ENCODE peak calls at places on chromosome 2, in eight cellular contexts. V is MM.1S, I is hepatocyte, Z is pancreas, U is bronchial epithelial cell, P is MCF 10A, S is heart left ventricle, G is heart right ventricle. Q is an unnamed sample.
A peak's percentile ranks its signal among the peaks of the same experiment; 100 is the strongest.

GRCh38 chr2:47323009-47323821 is 79.7 kb upstream of the MSH2 start:
- DNase-seq in P (peak; percentile 73), G (peak; percentile 68), I (peak; percentile 86), S (peak; percentile 70), U (peak; percentile 55), Z (peak; percentile 51), V (peak; percentile 85), Q (peak; percentile 85)

GRCh38 chr2:126749537-126749936 is 93.6 kb downstream of the GYPC start:
- DNase-seq in G (peak; percentile 22), U (no peak), I (no peak), S (no peak), P (peak; percentile 23), V (no peak), Z (no peak), Q (no peak)

GRCh38 chr2:174450021-174450816 is 36.6 kb downstream of the GPR155 start:
- DNase-seq in S (no peak), Z (no peak), G (no peak), I (no peak), P (no peak), V (peak; percentile 75), U (no peak), Q (no peak)

GRCh38 chr2:127569274-127570065 is 34.0 kb downstream of the MYO7B start:
- DNase-seq in Z (no peak), I (no peak), P (peak; percentile 84), V (no peak), S (no peak), G (peak; percentile 25), U (peak; percentile 60), Q (no peak)

GRCh38 chr2:201546576-201546975 is 95.0 kb downstream of the STRADB start:
- DNase-seq in P (no peak), U (no peak), Z (no peak), S (no peak), V (no peak), I (no peak), G (no peak), Q (no peak)

GRCh38 chr2:27322301-27322765 is 564 bp downstream of the MPV17 start:
- DNase-seq in P (peak; percentile 25), V (no peak), Z (peak; percentile 32), I (peak; percentile 44), G (no peak), U (peak; percentile 15), S (no peak), Q (peak; percentile 36)

GRCh38 chr2:239008004-239008403 is 160.1 kb downstream of the TWIST2 start:
- DNase-seq in V (no peak), U (no peak), Z (no peak), S (no peak), I (no peak), P (no peak), G (no peak), Q (no peak)

GRCh38 chr2:127080226-127080940 is 26.6 kb downstream of the BIN1 start:
- DNase-seq in G (peak; percentile 32), Z (no peak), U (no peak), P (peak; percentile 33), S (peak; percentile 65), I (peak; percentile 76), V (no peak), Q (no peak)

GRCh38 chr2:86201951-86202692 is 2.9 kb downstream of the MRPL35 start:
- DNase-seq in V (no peak), Z (no peak), U (no peak), S (no peak), P (no peak), I (no peak), G (no peak), Q (no peak)
- TF ChIP-seq CTCF in V (no peak), Z (no peak), U (no peak), S (peak; percentile 17), P (no peak), I (no peak), G (no peak), Q (no peak)

GRCh38 chr2:1047485-1047884 is 96.8 kb downstream of the SNTG2 start:
- DNase-seq in G (no peak), I (no peak), P (no peak), Z (no peak), S (no peak), U (no peak), V (no peak), Q (no peak)
- TF ChIP-seq CTCF in G (no peak), I (no peak), P (no peak), Z (no peak), S (peak; percentile 11), U (no peak), V (no peak), Q (no peak)

GRCh38 chr2:32008811-32009478 is 1.9 kb downstream of the MEMO1 start:
- DNase-seq in S (no peak), P (peak; percentile 42), Z (peak; percentile 22), I (peak; percentile 43), G (no peak), U (peak; percentile 60), V (peak; percentile 51), Q (no peak)

GRCh38 chr2:32009479-32010256 is 1.1 kb downstream of the MEMO1 start:
- DNase-seq in G (peak; percentile 32), I (peak; percentile 66), V (peak; percentile 34), U (no peak), P (peak; percentile 32), Z (peak; percentile 45), S (peak; percentile 50), Q (peak; percentile 53)

GRCh38 chr2:32012872-32013271 is 2.1 kb upstream of the MEMO1 start:
- DNase-seq in U (no peak), G (no peak), P (no peak), I (no peak), S (no peak), V (no peak), Z (no peak), Q (no peak)

GRCh38 chr2:32011566-32011960 is 755 bp upstream of the MEMO1 start:
- DNase-seq in U (no peak), V (peak; percentile 20), Z (no peak), I (no peak), P (peak; percentile 4), G (no peak), S (no peak), Q (no peak)

DNA sequence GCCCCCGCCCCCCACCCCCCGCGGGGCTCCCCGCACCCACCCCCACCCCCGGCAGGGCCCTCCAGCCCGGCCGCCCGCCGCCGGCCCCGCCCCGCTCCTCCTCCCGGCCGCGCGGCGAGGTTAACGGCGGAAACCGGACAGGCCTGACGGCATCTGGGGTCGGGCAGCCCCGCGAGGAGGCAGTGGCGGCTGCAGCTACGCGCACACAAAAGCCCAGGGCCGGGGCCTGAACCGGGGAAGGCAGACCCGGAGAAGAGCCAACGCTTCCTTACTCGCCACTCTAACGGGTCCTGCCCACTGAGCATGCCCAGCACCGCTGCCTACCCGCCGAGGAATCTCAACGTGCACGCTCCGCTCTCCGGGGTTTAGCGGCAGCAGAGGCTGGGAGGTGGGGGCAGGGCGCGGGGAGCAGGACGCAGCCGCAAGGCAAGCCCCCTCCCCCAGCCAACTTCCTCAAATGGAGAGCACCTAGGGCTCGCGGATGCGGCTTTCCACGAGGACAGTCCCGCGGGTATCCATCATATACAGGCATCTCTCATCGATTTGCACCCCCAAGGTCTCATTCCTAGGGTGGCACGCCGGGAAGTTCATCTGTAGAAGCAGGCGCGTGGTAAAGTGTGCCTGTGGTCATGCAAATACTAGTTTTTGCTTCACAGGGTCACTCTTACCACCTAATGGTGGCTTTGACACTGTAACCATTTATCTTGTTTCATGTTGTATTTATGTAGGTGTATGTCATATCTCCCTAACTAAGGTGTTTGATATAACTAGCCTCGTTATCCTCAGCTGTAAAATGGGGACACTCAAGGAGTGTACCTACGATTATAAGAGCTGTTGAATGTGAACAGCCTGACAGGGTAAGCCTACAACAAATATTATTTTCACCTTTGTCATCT is at the start of gene MEMO1:
- DNase-seq in P (peak; percentile 92), G (peak; percentile 95), S (peak; percentile 97), I (peak; percentile 96), Z (peak; percentile 96), V (peak; percentile 96), U (peak; percentile 77), Q (peak; percentile 90)
- TF ChIP-seq CTCF in P (no peak), G (no peak), S (no peak), I (no peak), Z (no peak), V (no peak), U (peak; percentile 1), Q (peak; percentile 43)

DNA sequence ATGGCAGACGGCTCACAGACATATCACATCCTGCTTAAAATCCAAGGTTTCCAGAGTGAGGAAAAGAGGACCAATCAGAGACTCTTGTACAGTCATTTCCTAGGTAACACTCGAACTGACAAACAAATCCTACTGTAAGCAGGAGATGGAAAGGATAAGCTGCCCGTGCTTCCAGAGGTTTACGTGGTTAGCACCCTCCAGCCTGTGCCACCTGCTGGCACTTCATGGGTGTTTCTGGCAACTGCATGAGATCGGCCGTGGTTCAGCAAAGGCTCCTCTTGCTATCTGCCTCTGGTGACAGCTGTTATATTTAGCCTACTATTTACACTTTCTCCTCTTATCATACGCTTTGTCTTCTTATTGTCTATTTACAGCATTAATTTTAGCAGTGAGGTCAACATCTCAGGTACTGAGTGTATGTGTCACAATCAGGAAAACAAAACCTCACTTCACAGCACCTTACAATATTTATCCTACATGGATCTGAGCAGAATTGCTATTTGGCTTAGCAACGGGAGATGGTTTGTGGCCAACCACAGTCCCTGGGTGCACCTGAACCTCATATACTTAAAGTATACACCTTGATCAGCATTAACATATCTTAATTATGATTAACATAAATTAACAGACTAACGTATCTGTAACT is 226.9 kb downstream of the TMEM163 start:
- DNase-seq in V (no peak), Z (no peak), S (no peak), P (peak; percentile 11), U (peak; percentile 37), G (no peak), I (no peak), Q (no peak)
- TF ChIP-seq CTCF in V (no peak), Z (no peak), S (no peak), P (no peak), U (peak; percentile 41), G (no peak), I (no peak), Q (no peak)

DNA sequence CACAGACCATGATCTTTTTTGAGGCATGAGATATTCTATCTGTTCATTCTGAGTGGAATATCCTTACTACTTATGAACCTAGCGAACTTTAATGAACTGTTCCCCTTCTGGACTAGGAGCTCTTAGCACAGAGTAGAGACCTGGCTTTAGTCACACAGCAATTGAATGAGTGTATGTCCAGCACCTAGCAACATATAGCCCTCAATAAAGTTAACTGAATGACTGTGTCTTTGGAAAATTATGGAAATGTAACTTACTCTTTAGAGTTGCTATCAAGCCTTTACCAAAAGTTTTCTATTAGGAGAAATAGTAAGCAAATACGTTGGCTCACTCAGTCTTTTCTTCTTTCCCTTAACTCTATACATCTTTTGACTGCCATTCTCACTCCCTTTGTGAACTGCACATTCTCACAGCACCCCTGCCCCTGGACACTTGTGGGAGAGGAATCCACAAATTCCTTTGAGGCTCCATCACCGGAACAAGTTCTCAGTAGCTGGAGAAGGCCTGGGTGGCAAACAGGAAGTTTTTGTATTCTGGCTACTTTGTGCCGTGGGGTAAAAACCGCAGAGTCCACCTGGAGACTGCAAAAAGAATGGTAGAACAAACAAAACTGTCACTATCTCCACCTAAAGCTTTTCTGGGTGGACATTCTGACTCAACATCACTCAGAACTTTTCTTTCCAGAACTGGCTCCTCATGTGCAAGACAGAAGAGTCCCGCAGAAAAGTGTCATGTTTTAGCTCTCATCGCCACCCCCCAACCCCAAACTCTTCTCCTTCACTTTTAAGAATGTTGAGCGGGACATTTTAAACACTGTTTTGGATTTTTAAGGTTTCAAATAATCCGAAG is 1.1 kb upstream of the UBE2E3 start:
- DNase-seq in G (no peak), V (no peak), I (peak; percentile 13), U (peak; percentile 58), S (no peak), P (peak; percentile 26), Z (no peak), Q (peak; percentile 23)
- TF ChIP-seq CTCF in G (no peak), V (no peak), I (no peak), U (no peak), S (no peak), P (no peak), Z (no peak), Q (no peak)

Q was measured in ovary.